ENCODE peak calls at places on chromosomes 13 and 19, in four cellular contexts. C, O, G and M are unnamed samples.
A peak's percentile ranks its signal among the peaks of the same experiment; 100 is the strongest.

GRCh38 chr13:108227651-108228272 is 9.6 kb downstream of the ABHD13 start:
- DNase-seq in C (no peak), O (no peak), G (no peak), M (no peak)

GRCh38 chr13:91369432-91369831 is 21.9 kb downstream of the MIR17HG start:
- DNase-seq in C (no peak), O (no peak), G (no peak), M (no peak)

GRCh38 chr19:34404109-34404909 is at the start of gene PDCD2L:
- DNase-seq in C (peak; percentile 93), O (peak; percentile 96), G (peak; percentile 93), M (peak; percentile 93)

GRCh38 chr19:30450945-30451344 is 78.8 kb downstream of the ZNF536 start:
- DNase-seq in C (no peak), O (no peak), G (no peak), M (no peak)

GRCh38 chr19:47226426-47227346 is 4.3 kb downstream of the BBC3 start:
- DNase-seq in C (peak; percentile 93), O (peak; percentile 92), G (peak; percentile 84), M (peak; percentile 84)

GRCh38 chr13:98584668-98585397 is 7.9 kb upstream of the STK24 start:
- DNase-seq in C (no peak), O (no peak), G (no peak), M (no peak)

GRCh38 chr13:43016226-43016625 is 7.2 kb upstream of the DNAJC15 start:
- DNase-seq in C (no peak), O (no peak), G (no peak), M (no peak)

GRCh38 chr19:46925548-46925950 is 64.8 kb downstream of the ARHGAP35 start:
- DNase-seq in C (no peak), O (no peak), G (peak; percentile 55), M (no peak)

GRCh38 chr19:21947775-21948174 is 63.0 kb downstream of the ZNF208 start:
- DNase-seq in C (no peak), O (no peak), G (no peak), M (no peak)

GRCh38 chr19:56299688-56300087 is 15.0 kb downstream of the ZSCAN5A start:
- DNase-seq in C (no peak), O (no peak), G (no peak), M (no peak)

GRCh38 chr13:36418022-36418805 is 14.1 kb upstream of the CCNA1 start:
- DNase-seq in C (no peak), O (no peak), G (no peak), M (no peak)

GRCh38 chr13:46679369-46680180 is 117.4 kb downstream of the ESD start:
- DNase-seq in C (no peak), O (no peak), G (no peak), M (peak; percentile 60)

GRCh38 chr19:55690109-55690768 is 15.2 kb downstream of the EPN1 start:
- DNase-seq in C (no peak), O (peak; percentile 41), G (peak; percentile 45), M (no peak)

GRCh38 chr13:40315416-40316064 is 350.9 kb downstream of the FOXO1 start:
- DNase-seq in C (no peak), O (no peak), G (no peak), M (no peak)

GRCh38 chr19:23541991-23542390 is 145.0 kb downstream of the ZNF675 start:
- DNase-seq in C (no peak), O (no peak), G (no peak), M (no peak)

GRCh38 chr13:51328488-51328887 is 11.0 kb upstream of the SERPINE3 start:
- DNase-seq in C (no peak), O (no peak), G (no peak), M (no peak)

GRCh38 chr19:31152906-31153305 is 196.3 kb downstream of the TSHZ3 start:
- DNase-seq in C (no peak), O (no peak), G (no peak), M (no peak)

GRCh38 chr13:41144576-41144975 is 12.0 kb upstream of the KBTBD6 start:
- DNase-seq in C (no peak), O (no peak), G (no peak), M (no peak)

GRCh38 chr13:98585398-98585754 is 8.5 kb upstream of the STK24 start:
- DNase-seq in C (no peak), O (no peak), G (peak; percentile 61), M (no peak)

GRCh38 chr19:18013621-18014111 is 5.7 kb downstream of the ARRDC2 start:
- DNase-seq in C (peak; percentile 66), O (peak; percentile 84), G (no peak), M (peak; percentile 38)

GRCh38 chr13:99313473-99313872 is 6.3 kb upstream of the GPR183 start:
- DNase-seq in C (no peak), O (peak; percentile 52), G (no peak), M (no peak)

GRCh38 chr13:104823071-104823470 is 1712.4 kb downstream of the EFNB2 start:
- DNase-seq in C (no peak), O (no peak), G (no peak), M (no peak)

GRCh38 chr13:112066624-112067004 is 335 bp upstream of the SOX1 start:
- DNase-seq in C (no peak), O (peak; percentile 74), G (peak; percentile 56), M (peak; percentile 57)

GRCh38 chr19:46616631-46617322 is 8.1 kb downstream of the PTGIR start:
- DNase-seq in C (no peak), O (peak; percentile 45), G (peak; percentile 79), M (no peak)

GRCh38 chr19:16462757-16463250 is 9.0 kb downstream of the EPS15L1 start:
- DNase-seq in C (no peak), O (peak; percentile 89), G (no peak), M (no peak)

GRCh38 chr19:7872306-7873204 is 1.6 kb downstream of the PRR36 start:
- DNase-seq in C (no peak), O (no peak), G (peak; percentile 40), M (no peak)

GRCh38 chr13:33285420-33286124 is at the start of gene STARD13:
- DNase-seq in C (peak; percentile 98), O (peak; percentile 93), G (peak; percentile 89), M (peak; percentile 89)

GRCh38 chr13:96650301-96650886 is 343.9 kb downstream of the OXGR1 start:
- DNase-seq in C (no peak), O (no peak), G (no peak), M (no peak)

DNA sequence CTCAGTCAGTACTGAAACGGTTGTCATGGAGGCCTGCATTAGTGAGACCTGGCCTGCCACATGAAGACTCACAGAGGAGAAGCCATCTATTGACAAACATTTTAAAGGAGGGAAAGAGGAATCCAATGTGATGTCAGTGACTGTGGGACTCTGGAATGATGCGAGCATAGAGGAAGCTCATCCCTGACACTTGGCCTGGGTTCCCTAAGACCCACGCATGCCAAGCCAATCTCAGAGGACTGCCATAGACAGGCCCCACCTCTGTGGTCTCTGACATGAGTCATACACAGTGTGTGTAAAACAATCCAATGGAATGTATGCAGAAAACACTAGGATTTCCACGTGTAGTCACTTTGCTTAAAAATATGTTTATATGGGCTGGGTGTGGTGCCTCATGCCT is 7.8 kb upstream of the DPY19L3 start:
- DNase-seq in C (no peak), O (no peak), G (no peak), M (no peak)
- H3K4me3 ChIP-seq in C (no peak overlapping the region), O (no peak overlapping the region), G (no peak overlapping the region), M (no peak overlapping the region)

DNA sequence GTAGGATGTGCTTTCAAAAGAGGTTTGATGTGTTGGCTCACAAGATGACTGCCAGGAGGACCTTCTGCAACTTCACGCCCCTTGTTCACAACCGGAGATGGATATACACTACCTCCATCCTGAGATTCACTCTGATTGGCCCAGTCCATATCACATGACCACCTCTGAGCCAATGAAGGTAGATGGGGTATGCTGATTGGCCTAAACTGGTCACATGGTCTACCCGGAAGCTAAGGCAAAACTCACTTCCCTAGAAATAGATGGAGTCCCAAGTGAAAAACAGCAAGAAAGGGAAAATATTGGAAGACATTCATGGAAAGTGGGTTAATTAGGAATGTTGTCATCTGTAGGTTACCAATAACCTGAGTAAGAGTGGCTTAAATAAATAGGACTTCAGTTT is 119.7 kb upstream of the MRI1 start:
- DNase-seq in C (no peak), O (no peak), G (no peak), M (no peak)
- TF ChIP-seq CTCF in C (no peak), O (no peak), G (no peak), M (no peak)

GRCh38 chr19:54464624-54465266 is 1.2 kb upstream of the LENG9 start:
- DNase-seq in C (peak; percentile 96), O (peak; percentile 94), G (peak; percentile 97), M (peak; percentile 88)
- H3K4me1 ChIP-seq in C (peaks cover 17% of the 10 kb centered on the region), O (peaks cover 9% of the 10 kb centered on the region), G (peaks cover 3% of the 10 kb centered on the region), M (peaks cover 11% of the 10 kb centered on the region)

DNA sequence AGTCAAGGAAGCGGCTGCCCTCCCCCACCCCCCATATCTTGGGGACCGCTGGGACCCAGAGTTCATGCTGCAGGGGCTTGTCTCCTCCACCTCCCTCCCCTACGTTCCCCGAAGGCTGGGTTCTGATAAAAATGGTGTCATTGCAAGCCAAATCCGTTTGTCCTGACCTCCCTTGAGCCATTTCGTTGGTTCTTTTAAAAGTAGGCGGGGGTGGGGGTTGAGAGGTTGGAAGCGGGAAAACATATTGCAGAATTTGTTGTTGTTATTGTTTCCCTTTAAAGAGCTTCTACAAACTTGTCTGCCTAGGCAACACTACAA is 710 bp downstream of the CLDN10 start:
- DNase-seq in C (no peak), O (no peak), G (no peak), M (no peak)
- H3K4me3 ChIP-seq in C (no peak overlapping the region), O (no peak overlapping the region), G (no peak overlapping the region), M (peak overlapping the region; percentile 19)

GRCh38 chr13:94710081-94710809 is 2.1 kb downstream of the SOX21 start:
- DNase-seq in C (no peak), O (no peak), G (no peak), M (no peak)

GRCh38 chr13:94711561-94712286 is 621 bp downstream of the SOX21 start:
- DNase-seq in C (peak; percentile 63), O (no peak), G (no peak), M (no peak)

GRCh38 chr13:94708971-94709614 is 3.3 kb downstream of the SOX21 start:
- DNase-seq in C (no peak), O (no peak), G (no peak), M (no peak)

GRCh38 chr13:94712287-94712811 is at the start of gene SOX21:
- DNase-seq in C (no peak), O (no peak), G (no peak), M (no peak)

GRCh38 chr13:94710881-94711560 is 1.3 kb downstream of the SOX21 start:
- DNase-seq in C (peak; percentile 62), O (no peak), G (no peak), M (no peak)
- TF ChIP-seq CTCF in C (no peak), O (no peak), G (no peak), M (no peak)